ENCODE peak calls at places on chromosomes 16 and 17, in six cellular contexts. Q is spleen, D is GM12878, W is transverse colon, C is heart left ventricle, B is IMR-90. V is an unnamed sample.

GRCh38 chr16:75043175-75043937 is 44.5 kb downstream of the ZNRF1 start:
- DNase-seq in C (no peak), Q (no peak), W (no peak), D (peak; percentile 59), B (no peak), V (no peak)

GRCh38 chr17:17300624-17301568 is 2.3 kb upstream of the NT5M start:
- DNase-seq in Q (peak; percentile 86), B (peak; percentile 51), W (peak; percentile 52), D (no peak), C (peak; percentile 44), V (no peak)

GRCh38 chr17:6162892-6163291 is 92.7 kb downstream of the WSCD1 start:
- DNase-seq in C (no peak), D (no peak), Q (no peak), B (no peak), W (no peak), V (no peak)

GRCh38 chr17:51087072-51087757 is 33.5 kb downstream of the SPAG9 start:
- DNase-seq in D (no peak), C (no peak), B (peak; percentile 50), Q (no peak), W (no peak), V (no peak)

GRCh38 chr17:8791910-8792270 is 7.3 kb downstream of the MFSD6L start:
- DNase-seq in C (no peak), W (no peak), B (peak; percentile 51), D (no peak), Q (no peak), V (no peak)

GRCh38 chr16:87706278-87707000 is 59.3 kb downstream of the KLHDC4 start:
- DNase-seq in D (no peak), C (no peak), B (no peak), Q (no peak), W (no peak), V (no peak)

GRCh38 chr17:1275962-1276736 is 3.3 kb upstream of the TRARG1 start:
- DNase-seq in Q (peak; percentile 89), B (peak; percentile 27), W (peak; percentile 71), C (peak; percentile 62), D (no peak), V (peak; percentile 45)

GRCh38 chr17:57534863-57535651 is 210.0 kb downstream of the CCDC182 start:
- DNase-seq in W (peak; percentile 20), C (no peak), B (no peak), D (no peak), Q (no peak), V (peak; percentile 71)

GRCh38 chr17:49249292-49249794 is 18.8 kb upstream of the PHOSPHO1 start:
- DNase-seq in W (no peak), C (peak; percentile 77), B (no peak), D (no peak), Q (no peak), V (no peak)

GRCh38 chr16:5296163-5296562 is 198.6 kb upstream of the EEF2KMT start:
- DNase-seq in D (no peak), C (no peak), B (no peak), Q (no peak), W (no peak), V (no peak)

GRCh38 chr17:42107597-42108576 is 4.6 kb downstream of the DHX58 start:
- DNase-seq in B (peak; percentile 32), C (peak; percentile 79), W (peak; percentile 92), D (no peak), Q (peak; percentile 96), V (peak; percentile 47)

GRCh38 chr16:68488559-68488958 is 40.3 kb upstream of the SMPD3 start:
- DNase-seq in C (no peak), B (no peak), D (no peak), W (no peak), Q (no peak), V (no peak)

GRCh38 chr17:29103341-29103740 is 60.4 kb downstream of the PIPOX start:
- DNase-seq in B (no peak), C (no peak), Q (no peak), D (no peak), W (no peak), V (no peak)

GRCh38 chr17:1563786-1564613 is 1.4 kb upstream of the PITPNA start:
- DNase-seq in W (no peak), B (no peak), Q (peak; percentile 77), D (no peak), C (no peak), V (no peak)

GRCh38 chr16:85395913-85396878 is 216.9 kb upstream of the GSE1 start:
- DNase-seq in D (no peak), B (peak; percentile 24), C (peak; percentile 22), Q (peak; percentile 74), W (no peak), V (peak; percentile 62)

DNA sequence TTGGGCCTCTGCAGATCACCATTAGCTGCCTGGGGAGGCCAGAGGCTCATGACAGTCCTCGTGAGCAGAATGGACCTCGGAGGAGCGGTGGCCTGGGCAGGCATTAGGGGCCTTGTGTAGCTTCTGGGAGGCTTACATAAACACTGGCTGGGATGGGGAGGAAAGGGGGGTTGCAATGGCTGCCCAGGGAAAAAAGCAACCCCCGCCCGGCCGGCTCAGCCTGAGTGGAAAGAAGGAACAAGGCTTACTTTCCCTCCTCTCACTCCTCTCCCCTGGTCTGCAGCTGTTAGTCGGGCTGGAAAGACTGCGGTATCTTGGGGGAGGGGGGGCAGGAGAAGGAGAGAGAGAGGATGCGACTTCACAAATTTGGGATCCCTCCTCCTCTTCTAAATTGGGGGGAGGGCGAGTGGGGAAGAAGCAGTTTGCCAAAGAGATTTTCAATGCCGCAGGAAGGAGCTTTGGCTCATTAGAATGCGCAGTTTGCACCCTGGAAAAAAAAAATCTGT is 6.4 kb upstream of the NR1D1 start:
- DNase-seq in W (no peak), Q (no peak), B (no peak), C (peak; percentile 60), D (no peak), V (no peak)
- TF ChIP-seq POLR2A in W (no peak), Q (no peak), B (no peak), C (no peak), D (no peak), V (no peak)

GRCh38 chr16:23871924-23872323 is 36.1 kb downstream of the PRKCB start:
- DNase-seq in D (no peak), W (no peak), Q (no peak), C (no peak), B (no peak), V (no peak)

GRCh38 chr16:23879735-23880373 is 44.1 kb downstream of the PRKCB start:
- DNase-seq in W (no peak), D (no peak), B (no peak), Q (no peak), C (no peak), V (no peak)

GRCh38 chr16:23874613-23875294 is 39.0 kb downstream of the PRKCB start:
- DNase-seq in Q (no peak), W (no peak), D (no peak), C (no peak), B (no peak), V (no peak)

GRCh38 chr16:23876256-23876896 is 40.6 kb downstream of the PRKCB start:
- DNase-seq in C (no peak), Q (no peak), D (no peak), B (no peak), W (no peak), V (no peak)

DNA sequence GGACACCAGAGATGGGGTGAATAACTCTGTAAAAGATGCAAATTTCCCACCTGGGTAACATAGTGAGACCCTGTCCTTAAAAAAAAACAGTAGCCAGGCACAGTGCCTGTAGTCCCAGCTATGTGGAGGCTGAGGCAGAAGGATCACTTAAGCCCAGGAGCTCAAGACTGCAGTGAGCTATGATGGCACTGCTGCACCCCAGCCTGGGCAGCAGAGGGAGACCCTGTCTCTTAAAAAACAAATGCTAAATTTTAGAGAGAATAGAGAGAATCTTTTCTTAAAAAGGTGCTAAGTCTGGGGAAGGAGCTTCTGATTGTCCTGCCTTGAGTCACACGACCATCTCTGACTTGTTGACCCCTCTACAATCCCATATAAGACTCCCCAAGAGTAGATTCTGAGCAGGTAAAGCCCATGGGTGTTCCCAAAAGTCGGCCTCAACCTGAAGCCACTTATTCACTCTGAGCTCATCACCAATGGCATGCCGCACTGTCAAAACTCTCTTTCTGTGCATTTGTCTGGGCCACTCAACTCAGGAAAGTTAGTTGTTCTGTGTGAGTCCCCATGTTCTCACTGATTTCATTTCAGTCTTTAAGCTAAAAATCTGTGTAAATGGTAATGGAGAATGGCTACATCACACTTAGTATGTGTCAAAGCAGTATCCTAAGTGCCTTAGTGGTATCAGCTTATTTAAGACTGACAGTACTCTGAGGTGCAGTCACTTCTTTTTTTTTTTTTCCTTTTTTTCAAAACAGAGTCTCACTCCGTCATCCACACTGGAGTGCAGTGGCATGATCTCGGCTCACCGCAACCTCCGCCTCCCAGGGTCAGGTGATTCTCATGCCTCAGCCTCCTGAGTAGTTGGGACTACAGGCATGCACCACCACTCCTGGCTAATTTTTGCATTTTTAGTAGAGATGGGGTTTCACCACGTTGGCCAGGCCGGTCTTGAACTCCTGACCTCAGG is 41.6 kb downstream of the PRKCB start:
- DNase-seq in W (no peak), C (no peak), D (no peak), Q (no peak), B (no peak), V (no peak)
- TF ChIP-seq CTCF in W (no peak), C (no peak), D (peak; percentile 27), Q (peak; percentile 22), B (no peak), V (no peak)

GRCh38 chr17:78723957-78724356 is 58.1 kb downstream of the CYTH1 start:
- DNase-seq in W (no peak), C (no peak), Q (no peak), D (no peak), B (no peak), V (no peak)

GRCh38 chr17:78724999-78725398 is 57.1 kb downstream of the CYTH1 start:
- DNase-seq in B (no peak), W (no peak), D (no peak), Q (no peak), C (no peak), V (no peak)

GRCh38 chr17:78722101-78722761 is 59.8 kb downstream of the CYTH1 start:
- DNase-seq in C (no peak), B (no peak), Q (peak; percentile 86), D (no peak), W (peak; percentile 63), V (no peak)

GRCh38 chr17:78724544-78724943 is 57.5 kb downstream of the CYTH1 start:
- DNase-seq in D (no peak), Q (no peak), C (no peak), W (no peak), B (no peak), V (peak; percentile 66)

DNA sequence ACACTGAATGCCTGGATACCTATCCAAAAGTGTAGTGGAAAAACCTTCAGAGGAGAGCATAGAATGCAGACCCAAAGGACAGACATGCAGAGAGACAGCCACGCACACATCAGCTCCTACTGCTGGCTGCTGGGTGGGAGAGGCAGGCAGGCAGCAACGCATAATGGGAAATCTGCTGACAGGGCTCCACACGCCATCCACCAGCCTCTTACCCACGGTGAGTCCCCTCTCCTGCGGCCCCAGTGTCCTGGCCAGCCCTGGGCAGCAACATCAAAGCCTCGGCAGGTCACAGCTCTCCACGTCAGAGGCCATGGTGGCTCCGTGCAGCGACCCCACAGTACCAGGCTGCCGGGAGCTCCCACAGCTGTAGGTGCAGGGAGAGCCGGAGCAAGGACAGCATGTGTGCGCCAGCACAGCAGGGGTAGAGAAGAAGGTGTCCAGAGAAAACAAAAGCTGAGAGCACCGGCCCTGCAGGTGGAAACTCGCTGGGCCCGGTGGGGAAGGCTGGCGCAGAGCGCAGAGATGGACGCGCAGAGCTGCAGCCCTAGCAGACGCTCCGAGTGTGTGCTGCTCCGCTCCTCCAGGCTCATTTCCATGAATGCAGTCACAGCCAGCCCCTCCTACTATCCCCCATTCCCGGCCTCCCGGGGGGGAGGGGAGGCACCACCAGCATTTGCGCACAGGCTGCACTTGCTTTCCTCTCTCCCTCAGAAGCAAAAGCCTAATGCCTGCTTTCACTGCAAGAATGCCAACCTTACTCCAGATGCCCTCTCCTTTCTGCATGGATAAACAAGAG is 58.9 kb downstream of the CYTH1 start:
- DNase-seq in W (peak; percentile 41), Q (no peak), C (peak; percentile 58), B (peak; percentile 45), D (no peak), V (no peak)
- TF ChIP-seq POLR2A in W (no peak), Q (no peak), C (no peak), B (no peak), D (peak; percentile 30), V (no peak)

GRCh38 chr16:3115011-3115410 is 2.6 kb downstream of the ZNF205 start:
- DNase-seq in D (no peak), B (no peak), W (no peak), Q (no peak), C (no peak), V (no peak)
- TF ChIP-seq CTCF in D (no peak), B (no peak), W (no peak), Q (no peak), C (no peak), V (no peak)

V was measured in prostate gland.